ENCODE peak calls at places on chromosomes 7 and 10, in five cellular contexts. P is SK-N-SH, G is K562, W is HepG2, X is HL-60. N is an unnamed sample.

GRCh38 chr7:11217848-11218565 is 244.3 kb downstream of the PHF14 start:
- DNase-seq in P (no peak), G (no peak), W (no peak), X (no peak), N (no peak)

GRCh38 chr10:43176271-43176670 is 38.0 kb downstream of the CSGALNACT2 start:
- DNase-seq in P (no peak), G (no peak), W (no peak), X (no peak), N (no peak)

GRCh38 chr7:117902314-117902889 is 29.2 kb upstream of the CTTNBP2 start:
- DNase-seq in P (no peak), G (no peak), W (no peak), X (no peak), N (no peak)

GRCh38 chr7:131369354-131369753 is 41.7 kb downstream of the MKLN1 start:
- DNase-seq in P (no peak), G (peak), W (no peak), X (no peak), N (no peak)

GRCh38 chr10:35890970-35891330 is 248.9 kb upstream of the FZD8 start:
- DNase-seq in P (no peak), G (no peak), W (no peak), X (no peak), N (no peak)

GRCh38 chr10:24156686-24157085 is 52.3 kb upstream of the KIAA1217 start:
- DNase-seq in P (no peak), G (no peak), W (no peak), X (no peak), N (no peak)

GRCh38 chr10:119706521-119707278 is 19.1 kb upstream of the INPP5F start:
- DNase-seq in P (no peak), G (no peak), W (no peak), X (no peak), N (no peak)

GRCh38 chr10:127977368-127978009 is 70.6 kb downstream of the PTPRE start:
- DNase-seq in P (peak), G (no peak), W (no peak), X (no peak), N (no peak)

GRCh38 chr10:49074836-49075235 is 40.5 kb downstream of the VSTM4 start:
- DNase-seq in P (no peak), G (no peak), W (no peak), X (no peak), N (no peak)

GRCh38 chr7:88546808-88547207 is 212.7 kb upstream of the ZNF804B start:
- DNase-seq in P (peak), G (peak), W (peak), X (peak), N (peak)

GRCh38 chr10:94992811-94993210 is 54.4 kb downstream of the CYP2C9 start:
- DNase-seq in P (no peak), G (no peak), W (no peak), X (no peak), N (no peak)

DNA sequence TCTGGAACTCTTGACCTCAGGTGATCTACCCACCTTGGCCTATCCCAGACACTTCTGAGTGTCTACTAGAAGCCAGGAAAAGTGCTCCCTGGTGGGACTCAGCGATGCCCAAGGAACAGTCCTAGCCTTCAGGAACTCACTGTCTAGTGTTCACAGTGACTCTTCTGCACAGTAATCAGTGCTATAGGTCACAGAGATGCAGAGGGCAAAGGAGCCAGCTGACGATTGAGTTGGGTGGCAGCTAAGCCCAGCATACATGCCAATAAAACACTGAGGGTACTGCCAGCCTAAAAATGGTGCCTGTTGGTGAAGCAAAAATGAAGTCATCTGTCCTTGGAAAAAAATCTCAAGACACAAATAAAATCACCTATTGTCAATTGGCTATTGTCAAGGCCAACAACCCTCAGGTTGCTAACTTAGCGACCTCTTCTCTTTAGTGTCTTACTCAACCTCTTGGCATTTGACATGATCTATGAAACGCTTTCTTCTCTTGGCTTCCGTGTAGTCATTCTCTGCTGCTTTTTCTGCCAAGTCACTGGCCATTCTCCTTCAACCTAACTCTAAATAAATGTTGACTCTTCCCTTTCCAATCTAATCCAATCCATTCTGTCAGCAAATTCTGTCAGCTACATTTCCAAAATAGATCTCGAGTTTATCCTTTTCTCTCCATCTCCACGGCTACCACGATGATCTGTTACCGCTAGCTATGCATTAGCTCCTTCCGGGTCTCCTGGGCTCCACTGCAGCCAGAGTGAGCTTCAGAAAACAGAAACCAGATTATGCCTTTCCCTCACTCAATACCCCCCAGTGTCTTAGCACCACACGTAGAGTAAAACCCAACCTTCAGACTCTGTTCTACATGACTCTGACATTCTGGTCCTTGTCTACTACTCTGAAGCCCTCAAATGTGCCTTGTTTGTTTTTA is 99.2 kb downstream of the ATXN7L1 start:
- DNase-seq in P (no peak), G (no peak), W (no peak), X (no peak), N (no peak)
- TF ChIP-seq GABPA in P (no peak), G (no peak), W (no peak), X (no peak), N (no peak)

GRCh38 chr7:23712368-23713284 is 2.6 kb downstream of the STK31 start:
- DNase-seq in P (peak), G (peak), W (peak), X (no peak), N (no peak)
- TF ChIP-seq GABPA in P (no peak), G (no peak), W (no peak), X (no peak), N (no peak)

DNA sequence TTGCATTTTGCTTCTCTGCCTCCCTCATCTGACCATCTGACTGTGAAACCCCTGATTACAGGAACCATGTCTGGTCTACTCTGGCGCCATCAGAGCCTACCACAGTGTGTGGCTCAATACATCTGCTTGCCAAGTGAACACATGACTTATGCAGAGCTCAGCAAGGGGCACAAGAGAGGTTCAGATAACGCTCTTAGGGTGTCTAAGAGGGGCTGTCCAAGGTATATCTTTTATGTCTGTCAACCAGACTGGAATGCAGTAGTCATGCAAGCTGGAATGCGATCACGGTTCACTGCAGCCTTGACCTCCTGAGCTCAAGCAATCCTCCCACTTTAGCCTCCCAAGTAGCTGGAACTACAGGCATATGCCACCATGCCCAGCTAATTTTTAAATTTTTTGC is 10.3 kb upstream of the RRP12 start:
- DNase-seq in P (no peak), G (no peak), W (peak), X (peak), N (no peak)
- TF ChIP-seq GABPA in P (no peak), G (no peak), W (no peak), X (no peak), N (no peak)

GRCh38 chr7:123558506-123558874 is 872 bp upstream of the NDUFA5 start:
- DNase-seq in P (no peak), G (no peak), W (no peak), X (no peak), N (no peak)

GRCh38 chr7:123555484-123555883 is 2.1 kb downstream of the NDUFA5 start:
- DNase-seq in P (no peak), G (no peak), W (no peak), X (no peak), N (no peak)

GRCh38 chr7:123562121-123562520 is 4.5 kb upstream of the NDUFA5 start:
- DNase-seq in P (no peak), G (no peak), W (no peak), X (no peak), N (no peak)

GRCh38 chr7:123557016-123557630 is 495 bp downstream of the NDUFA5 start:
- DNase-seq in P (no peak), G (no peak), W (no peak), X (no peak), N (no peak)

DNA sequence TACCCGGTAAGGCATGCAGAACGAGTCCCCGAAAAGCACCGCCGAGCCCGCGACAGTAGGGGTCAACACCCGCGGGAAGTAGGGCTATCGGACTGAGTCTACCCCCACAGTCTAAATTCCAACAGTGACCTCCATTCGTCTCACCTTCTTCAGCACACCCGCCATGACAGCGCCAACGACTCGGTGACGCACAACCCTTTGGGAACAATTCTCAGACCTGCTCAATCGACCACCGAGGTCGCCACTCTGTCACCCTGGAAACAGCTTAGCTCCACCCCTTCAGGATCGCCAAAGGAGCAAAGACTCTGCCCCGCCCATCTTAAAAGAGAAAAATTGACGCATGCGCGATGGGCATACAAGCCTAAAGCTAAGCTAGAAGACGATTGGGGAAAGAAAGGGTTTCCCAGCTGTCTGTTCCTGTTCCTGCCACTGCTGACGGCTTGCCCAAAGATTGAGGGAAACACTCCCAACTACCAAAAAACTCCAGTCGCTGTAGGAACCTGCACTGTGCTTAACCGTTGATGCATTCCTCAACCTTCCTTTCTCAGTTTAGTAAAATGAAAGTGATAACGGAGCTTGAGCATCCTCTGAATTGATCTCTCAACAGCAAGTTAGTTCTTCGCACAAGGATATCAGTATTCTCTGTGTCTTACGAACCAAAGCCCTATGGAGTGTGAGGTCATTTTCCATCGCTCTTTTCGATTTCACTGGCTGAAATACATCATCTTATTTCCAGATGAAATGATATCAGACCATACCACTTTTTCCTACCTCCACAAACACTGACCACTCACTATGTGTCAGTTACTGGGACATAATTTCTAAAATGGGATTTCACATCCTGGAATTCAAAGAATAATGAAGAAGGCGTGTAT is at the start of gene NDUFA5:
- DNase-seq in P (peak), G (peak), W (peak), X (peak), N (peak)
- TF ChIP-seq GABPA in P (no peak), G (peak), W (no peak), X (no peak), N (no peak)

DNA sequence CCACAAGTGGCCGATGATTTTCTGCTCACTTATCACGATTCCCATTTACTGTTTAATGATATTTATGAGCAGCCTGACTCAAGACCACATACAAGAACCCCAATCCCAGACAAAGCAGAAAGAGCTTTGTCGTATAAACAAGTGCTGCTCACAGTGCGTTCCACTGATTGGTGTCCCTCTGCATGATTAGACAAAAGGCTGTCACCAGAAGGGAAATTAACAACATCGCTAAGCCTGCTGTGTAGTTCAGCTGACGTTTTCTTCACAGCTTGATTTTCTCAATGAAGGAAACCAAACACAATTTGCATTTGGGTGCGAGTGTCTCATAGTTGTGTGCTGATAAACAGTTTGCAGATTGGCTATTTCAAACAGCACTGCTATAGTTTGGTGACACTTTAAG is 92.9 kb downstream of the SVIL start:
- DNase-seq in P (no peak), G (no peak), W (no peak), X (no peak), N (no peak)
- TF ChIP-seq GABPA in P (no peak), G (no peak), W (no peak), X (no peak), N (no peak)

GRCh38 chr7:45885264-45885882 is 2.9 kb upstream of the IGFBP1 start:
- DNase-seq in P (no peak), G (no peak), W (peak), X (no peak), N (no peak)
- TF ChIP-seq GABPA in P (no peak), G (no peak), W (no peak), X (no peak), N (no peak)

GRCh38 chr7:125857606-125858005 is 928.0 kb upstream of the POT1 start:
- DNase-seq in P (no peak), G (no peak), W (no peak), X (no peak), N (no peak)
- TF ChIP-seq GABPA in P (no peak), G (no peak), W (no peak), X (no peak), N (no peak)

DNA sequence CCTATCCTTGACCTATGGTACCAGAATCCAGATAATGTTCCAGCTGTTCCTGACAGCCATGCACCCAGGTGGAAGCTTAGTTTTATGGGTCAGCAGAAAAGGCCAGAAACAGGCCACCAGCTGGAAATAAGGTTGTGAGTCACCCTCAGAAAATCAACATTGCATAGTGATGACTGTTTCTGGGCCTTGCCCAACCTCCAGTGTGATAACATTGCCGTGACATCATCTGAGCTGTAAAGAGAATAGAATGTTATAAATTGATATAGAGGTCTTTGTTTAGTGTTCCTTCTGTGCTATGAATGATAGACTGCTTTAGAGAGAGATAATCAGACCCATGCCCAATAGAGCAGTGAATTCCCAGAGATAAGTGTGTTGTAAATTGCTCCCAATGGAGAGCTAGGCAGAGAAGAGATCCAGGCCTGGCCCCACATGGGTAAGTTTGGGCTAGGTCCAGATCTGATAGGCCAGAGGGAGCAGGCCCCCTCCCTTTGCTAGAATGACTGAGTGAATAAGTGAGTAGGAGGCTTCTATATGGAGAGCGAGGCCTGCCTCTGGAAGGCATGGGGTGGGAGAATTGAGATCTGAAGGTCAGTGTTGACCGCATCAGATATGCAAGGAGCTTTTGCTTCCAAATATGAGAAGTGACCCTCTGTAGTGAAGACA is 14.2 kb upstream of the HPS1 start:
- DNase-seq in P (peak), G (peak), W (peak), X (no peak), N (no peak)
- TF ChIP-seq GABPA in P (no peak), G (peak), W (no peak), X (no peak), N (no peak)